ENCODE peak calls at places on chromosomes 1 and 21, in nine cellular contexts. S is upper lobe of right lung, F is aorta, G is tibial artery, I is thoracic aorta, Q is mammary epithelial cell, E is neuronal stem cell, M is HCT116, V is A549. D is an unnamed sample.

GRCh38 chr1:21623411-21623961 is 45.7 kb downstream of the RAP1GAP start:
- DNase-seq in S (peak), F (no peak), G (no peak), I (no peak), Q (no peak), E (no peak), M (no peak), V (peak), D (no peak)

GRCh38 chr1:75097686-75098085 is 36.5 kb upstream of the LHX8 start:
- DNase-seq in S (no peak), F (no peak), G (no peak), I (no peak), Q (peak), E (no peak), M (no peak), V (peak), D (no peak)

GRCh38 chr1:168512864-168513595 is 30.8 kb downstream of the XCL2 start:
- DNase-seq in S (no peak), F (no peak), G (no peak), I (no peak), Q (no peak), E (no peak), M (no peak), V (no peak), D (no peak)

GRCh38 chr21:25626752-25627151 is 12.3 kb upstream of the JAM2 start:
- DNase-seq in S (no peak), F (no peak), G (no peak), I (no peak), Q (no peak), E (no peak), M (no peak), V (no peak), D (no peak)

GRCh38 chr1:9852410-9853301 is 28.9 kb upstream of the CLSTN1 start:
- DNase-seq in S (no peak), F (no peak), G (no peak), I (no peak), Q (peak), E (no peak), M (no peak), V (no peak), D (peak)

GRCh38 chr1:211928993-211929637 is 98.6 kb upstream of the LPGAT1 start:
- DNase-seq in S (no peak), F (no peak), G (peak), I (no peak), Q (peak), E (no peak), M (no peak), V (peak), D (no peak)

GRCh38 chr1:40709802-40710278 is 18.3 kb downstream of the NFYC start:
- DNase-seq in S (no peak), F (no peak), G (no peak), I (no peak), Q (no peak), E (no peak), M (no peak), V (no peak), D (no peak)

GRCh38 chr21:28252923-28253322 is 739.8 kb downstream of the LTN1 start:
- DNase-seq in S (no peak), F (no peak), G (no peak), I (no peak), Q (no peak), E (no peak), M (no peak), V (no peak), D (no peak)

GRCh38 chr21:41229527-41230248 is 61.7 kb downstream of the BACE2 start:
- DNase-seq in S (no peak), F (no peak), G (no peak), I (no peak), Q (no peak), E (no peak), M (no peak), V (no peak), D (no peak)

GRCh38 chr1:209040351-209040750 is 543.2 kb upstream of the CAMK1G start:
- DNase-seq in S (no peak), F (no peak), G (no peak), I (no peak), Q (peak), E (no peak), M (no peak), V (no peak), D (no peak)

DNA sequence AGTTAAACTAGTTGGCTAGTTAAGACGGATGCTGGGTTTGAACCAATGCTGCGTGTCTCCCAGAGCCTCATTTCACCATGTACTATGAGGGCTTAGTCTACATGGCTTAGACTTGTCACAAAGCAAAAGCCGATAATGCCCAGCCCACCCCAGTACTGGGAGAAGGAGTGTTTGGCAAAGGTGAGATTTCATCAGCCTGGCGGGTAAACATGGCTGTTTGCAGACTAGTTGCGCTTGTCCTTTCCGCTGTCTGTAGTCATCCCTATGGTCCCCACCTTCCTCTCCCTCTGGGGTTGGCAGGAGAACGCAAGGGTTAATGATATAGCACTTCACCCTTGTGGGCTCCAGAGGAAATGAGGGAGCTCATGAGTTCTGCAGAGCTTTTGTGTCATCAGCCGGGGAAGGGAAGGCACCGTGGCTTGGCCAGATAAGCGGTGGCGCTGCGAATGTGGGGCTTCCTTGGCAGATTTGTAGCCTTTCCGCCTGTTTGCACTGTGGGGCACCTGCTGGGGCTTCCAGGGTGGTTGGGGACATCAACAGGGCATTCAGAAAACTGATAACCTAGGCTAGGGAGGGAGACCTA is 29.2 kb downstream of the SOX13 start:
- DNase-seq in S (no peak), F (no peak), G (no peak), I (no peak), Q (no peak), E (no peak), M (no peak), V (no peak), D (no peak)
- H3K4me3 ChIP-seq in S (no peak), F (no peak), G (no peak), I (no peak), Q (no peak), E (no peak), M (no peak), V (no peak), D (no peak)

DNA sequence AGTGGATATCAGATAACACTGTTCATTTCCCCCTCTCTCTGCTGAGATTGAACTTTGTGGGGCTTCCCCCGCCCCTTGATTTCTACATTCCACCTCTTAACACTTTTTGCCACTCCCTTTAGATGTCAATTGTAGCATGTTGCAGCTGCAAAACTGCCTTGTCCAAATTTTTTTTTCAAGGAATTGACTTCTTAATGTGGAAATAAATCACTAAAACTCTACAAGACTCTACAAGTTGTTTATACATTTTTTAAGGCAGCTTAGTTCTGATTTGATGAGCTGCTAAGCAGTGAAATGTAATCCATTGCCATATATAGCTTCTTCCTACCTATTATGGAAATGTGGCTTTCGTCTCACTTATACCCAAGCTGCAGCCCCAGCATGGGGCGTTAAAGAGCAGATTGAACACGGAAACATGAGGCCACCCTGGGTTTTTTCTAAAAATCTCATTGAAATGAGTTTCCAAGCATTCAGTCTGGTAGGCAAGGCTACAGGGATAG is 132.2 kb downstream of the SYT2 start:
- DNase-seq in S (no peak), F (no peak), G (no peak), I (no peak), Q (peak), E (no peak), M (no peak), V (no peak), D (peak)
- H3K27ac ChIP-seq in S (no peak), F (peak), G (peak), I (peak), Q (peak), E (no peak), M (no peak), V (no peak), D (peak)

GRCh38 chr1:89844860-89845259 is 24.0 kb downstream of the LRRC8D start:
- DNase-seq in S (no peak), F (no peak), G (no peak), I (no peak), Q (no peak), E (no peak), M (no peak), V (no peak), D (no peak)
- H3K4me3 ChIP-seq in S (no peak), F (no peak), G (no peak), I (no peak), Q (peak), E (no peak), M (no peak), V (peak), D (peak)

DNA sequence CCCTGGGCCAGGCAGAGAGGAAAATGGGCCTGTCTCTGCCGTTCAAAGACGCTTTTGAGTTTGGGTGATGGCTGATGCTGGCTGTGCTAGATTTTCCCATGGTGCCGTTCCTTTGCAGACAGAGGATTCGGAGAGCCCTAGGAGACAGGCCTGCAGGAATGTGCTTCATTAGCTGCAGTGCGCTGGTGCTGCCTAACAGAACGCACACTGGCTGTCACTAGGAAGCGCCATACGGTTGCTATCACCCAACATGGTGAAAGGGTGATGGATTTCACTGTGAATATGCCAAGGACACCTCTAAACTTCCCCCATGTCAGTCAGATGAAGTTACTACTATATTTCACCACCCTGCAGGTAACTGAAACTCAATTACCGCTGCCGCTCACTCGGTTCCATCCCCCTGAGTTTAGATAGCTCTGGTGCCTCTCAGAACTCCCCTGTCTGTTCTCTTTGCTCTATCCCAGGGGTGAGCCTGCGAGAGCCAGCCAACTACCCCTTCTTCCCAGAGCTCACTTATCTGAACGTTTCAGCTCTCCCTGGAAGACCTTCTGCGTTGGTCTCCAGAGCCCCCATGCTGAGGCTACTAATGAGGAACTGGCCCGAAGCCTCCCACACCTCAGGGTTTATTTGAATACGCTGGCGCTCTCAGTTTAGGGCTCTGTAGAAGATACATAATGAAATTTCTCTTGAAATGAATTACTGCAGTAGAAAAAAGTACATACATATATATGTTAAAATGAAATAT is 43.3 kb downstream of the TCEANC2 start:
- DNase-seq in S (no peak), F (no peak), G (no peak), I (no peak), Q (no peak), E (no peak), M (no peak), V (no peak), D (no peak)
- H3K27ac ChIP-seq in S (no peak), F (no peak), G (no peak), I (no peak), Q (no peak), E (no peak), M (no peak), V (no peak), D (peak)

GRCh38 chr1:99005537-99005942 is 879 bp upstream of the PLPPR5 start:
- DNase-seq in S (no peak), F (no peak), G (no peak), I (no peak), Q (no peak), E (peak), M (no peak), V (no peak), D (no peak)
- H3K4me3 ChIP-seq in S (no peak), F (no peak), G (no peak), I (no peak), Q (no peak), E (peak), M (no peak), V (no peak), D (no peak)

D was measured in AG04450.